ENCODE peak calls at places on chromosomes 5 and 9, in four cellular contexts. Y is colonic mucosa, E is fibroblast of lung, V is GM23248. H is an unnamed sample.

GRCh38 chr5:150441813-150442698 is 7.5 kb downstream of the RPS14 start:
- DNase-seq in E (peak; percentile 25), Y (no peak), V (peak; percentile 20), H (no peak)

GRCh38 chr5:67221487-67222242 is 25.1 kb upstream of the CD180 start:
- DNase-seq in V (no peak), E (no peak), Y (no peak), H (no peak)

GRCh38 chr5:163347671-163348070 is 89.7 kb upstream of the CCNG1 start:
- DNase-seq in Y (peak; percentile 72), V (peak; percentile 64), E (peak; percentile 34), H (peak; percentile 1)

GRCh38 chr5:119515192-119515591 is 62.9 kb downstream of the HSD17B4 start:
- DNase-seq in E (peak; percentile 52), V (peak; percentile 51), Y (no peak), H (no peak)

GRCh38 chr5:159056201-159056600 is 43.5 kb downstream of the EBF1 start:
- DNase-seq in E (no peak), Y (no peak), V (no peak), H (no peak)

GRCh38 chr5:171442287-171443042 is 23.0 kb downstream of the FGF18 start:
- DNase-seq in E (peak; percentile 65), V (no peak), Y (no peak), H (no peak)

GRCh38 chr5:4000960-4001359 is 405.3 kb downstream of the IRX1 start:
- DNase-seq in Y (no peak), V (no peak), E (no peak), H (no peak)

GRCh38 chr9:114431770-114432169 is 44.0 kb upstream of the AKNA start:
- DNase-seq in E (no peak), V (no peak), Y (no peak), H (no peak)

GRCh38 chr5:98368141-98368540 is 405.3 kb upstream of the RGMB start:
- DNase-seq in Y (no peak), V (no peak), E (peak; percentile 3), H (no peak)

GRCh38 chr9:70901741-70902140 is 219.7 kb downstream of the TRPM3 start:
- DNase-seq in V (no peak), E (peak; percentile 23), Y (no peak), H (no peak)

GRCh38 chr5:123708074-123708806 is 196.3 kb downstream of the CSNK1G3 start:
- DNase-seq in V (peak; percentile 84), E (peak; percentile 91), Y (no peak), H (no peak)

GRCh38 chr5:943874-944620 is 51.4 kb downstream of the TRIP13 start:
- DNase-seq in V (no peak), E (no peak), Y (no peak), H (no peak)

GRCh38 chr9:137757613-137758029 is 120.0 kb upstream of the CACNA1B start:
- DNase-seq in Y (no peak), V (peak; percentile 80), E (peak; percentile 86), H (no peak)

GRCh38 chr5:65034029-65034781 is 265.5 kb downstream of the CWC27 start:
- DNase-seq in V (peak; percentile 28), E (no peak), Y (no peak), H (no peak)

GRCh38 chr5:91381774-91382492 is 1.2 kb downstream of the ARRDC3 start:
- DNase-seq in Y (peak; percentile 91), E (peak; percentile 86), V (peak; percentile 95), H (peak; percentile 81)

GRCh38 chr5:56514246-56514645 is 281.1 kb upstream of the ANKRD55 start:
- DNase-seq in E (peak; percentile 4), Y (no peak), V (no peak), H (no peak)

GRCh38 chr5:11869203-11869602 is 35.0 kb downstream of the CTNND2 start:
- DNase-seq in V (no peak), Y (no peak), E (no peak), H (no peak)

GRCh38 chr5:135979510-135979909 is 24.7 kb upstream of the LECT2 start:
- DNase-seq in V (peak; percentile 78), E (peak; percentile 82), Y (no peak), H (no peak)

GRCh38 chr5:85278193-85278592 is 893.5 kb upstream of the EDIL3 start:
- DNase-seq in Y (no peak), V (no peak), E (no peak), H (no peak)

GRCh38 chr9:136685792-136686533 is 1.3 kb downstream of the AGPAT2 start:
- DNase-seq in V (peak; percentile 58), Y (no peak), E (no peak), H (no peak)

GRCh38 chr9:79432485-79432884 is 139.3 kb upstream of the TLE4 start:
- DNase-seq in Y (no peak), E (no peak), V (no peak), H (no peak)

GRCh38 chr5:33888582-33888981 is 3.2 kb downstream of the ADAMTS12 start:
- DNase-seq in E (peak; percentile 60), Y (no peak), V (peak; percentile 62), H (no peak)

GRCh38 chr9:125758986-125759811 is 12.0 kb downstream of the PBX3 start:
- DNase-seq in E (peak; percentile 25), V (peak; percentile 68), Y (no peak), H (no peak)

GRCh38 chr5:176952531-176953193 is 53.5 kb upstream of the HK3 start:
- DNase-seq in Y (no peak), V (no peak), E (no peak), H (no peak)

GRCh38 chr5:134579284-134579771 is 53.3 kb downstream of the SAR1B start:
- DNase-seq in Y (no peak), E (no peak), V (no peak), H (no peak)

GRCh38 chr5:155260798-155261197 is 247.2 kb downstream of the KIF4B start:
- DNase-seq in Y (no peak), V (no peak), E (no peak), H (no peak)

GRCh38 chr9:28031521-28032177 is 458.4 kb upstream of the C9orf72 start:
- DNase-seq in E (peak; percentile 0), Y (no peak), V (no peak), H (no peak)

GRCh38 chr5:39169081-39169480 is 50.3 kb downstream of the FYB1 start:
- DNase-seq in Y (no peak), V (peak; percentile 75), E (peak; percentile 70), H (no peak)

GRCh38 chr5:154713615-154714125 is 41.5 kb upstream of the LARP1 start:
- DNase-seq in E (no peak), V (no peak), Y (peak; percentile 47), H (no peak)

GRCh38 chr9:76531231-76531775 is 72.3 kb downstream of the GCNT1 start:
- DNase-seq in V (no peak), E (no peak), Y (no peak), H (no peak)

GRCh38 chr5:158496624-158497023 is 603.1 kb downstream of the EBF1 start:
- DNase-seq in V (no peak), Y (no peak), E (no peak), H (no peak)

GRCh38 chr5:132483101-132483500 is 7.5 kb downstream of the IRF1 start:
- DNase-seq in E (no peak), Y (no peak), V (no peak), H (no peak)

GRCh38 chr5:124649548-124650501 is 96.6 kb downstream of the ZNF608 start:
- DNase-seq in V (peak; percentile 77), E (peak; percentile 97), Y (peak; percentile 82), H (no peak)

GRCh38 chr9:118109542-118109941 is 405.3 kb downstream of the TLR4 start:
- DNase-seq in E (no peak), Y (no peak), V (no peak), H (no peak)

GRCh38 chr9:109245300-109245897 is 75.5 kb downstream of the EPB41L4B start:
- DNase-seq in E (no peak), Y (no peak), V (no peak), H (no peak)

GRCh38 chr9:124602632-124603031 is 95.4 kb upstream of the NR5A1 start:
- DNase-seq in E (no peak), V (no peak), Y (no peak), H (no peak)

GRCh38 chr9:111399772-111400563 is 69.9 kb upstream of the OR2K2 start:
- DNase-seq in E (no peak), V (peak; percentile 26), Y (peak; percentile 47), H (peak; percentile 32)

GRCh38 chr5:160262151-160262550 is 32.8 kb downstream of the FABP6 start:
- DNase-seq in V (no peak), Y (no peak), E (no peak), H (no peak)

GRCh38 chr5:142977363-142978051 is 207.3 kb downstream of the ARHGAP26 start:
- DNase-seq in V (peak; percentile 85), E (peak; percentile 97), Y (no peak), H (no peak)

DNA sequence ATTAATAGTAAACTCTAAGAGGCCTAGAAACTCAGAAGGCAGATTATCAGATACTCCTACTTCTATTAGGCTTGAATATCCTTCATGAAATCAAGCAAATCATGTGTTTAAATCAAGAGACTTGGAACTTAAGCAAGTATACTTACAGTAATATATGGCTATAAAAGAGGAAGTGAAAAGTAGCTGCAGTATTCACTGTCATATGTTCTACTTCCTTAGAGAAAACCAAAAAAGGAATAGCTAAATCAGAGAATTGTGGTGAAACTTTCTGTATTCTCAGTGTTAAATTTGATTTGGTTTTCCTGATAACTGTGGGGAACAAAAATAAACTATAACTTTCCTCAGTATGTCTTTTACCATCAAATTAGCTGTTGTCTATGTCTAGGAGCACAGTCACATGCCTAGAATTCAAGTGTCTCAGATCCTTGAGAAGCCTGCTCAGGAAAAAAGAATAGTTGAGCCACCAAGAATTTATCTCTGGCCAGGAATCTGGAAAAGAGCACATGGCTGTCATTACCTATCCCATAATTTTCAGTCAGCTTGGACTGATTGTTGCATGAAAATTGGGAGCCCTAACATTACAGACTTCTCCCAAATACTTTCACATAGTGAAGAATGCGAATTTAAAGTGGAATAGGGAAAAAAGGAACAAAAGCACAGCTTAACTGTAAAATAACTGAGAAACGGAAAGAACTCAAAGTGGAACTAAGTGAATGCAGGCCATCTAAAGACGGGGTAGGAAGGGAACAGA is 1.7 kb downstream of the FKBP15 start:
- DNase-seq in E (no peak), Y (no peak), V (no peak), H (no peak)
- H3K4me3 ChIP-seq in E (no peak overlapping the region), Y (no peak overlapping the region), V (peak overlapping the region; percentile 97), H (no peak overlapping the region)

GRCh38 chr9:99894826-99895225 is 11.6 kb upstream of the STX17 start:
- DNase-seq in E (no peak), V (no peak), Y (no peak), H (no peak)
- H3K9ac ChIP-seq in E (no peak overlapping the region), V (no peak overlapping the region), Y (no peak overlapping the region), H (no peak overlapping the region)

GRCh38 chr5:7762267-7762666 is 88.7 kb downstream of the CFAP90 start:
- DNase-seq in E (no peak), V (no peak), Y (no peak), H (no peak)
- H3K4me3 ChIP-seq in E (no peak overlapping the region), V (no peak overlapping the region), Y (no peak overlapping the region), H (no peak overlapping the region)

DNA sequence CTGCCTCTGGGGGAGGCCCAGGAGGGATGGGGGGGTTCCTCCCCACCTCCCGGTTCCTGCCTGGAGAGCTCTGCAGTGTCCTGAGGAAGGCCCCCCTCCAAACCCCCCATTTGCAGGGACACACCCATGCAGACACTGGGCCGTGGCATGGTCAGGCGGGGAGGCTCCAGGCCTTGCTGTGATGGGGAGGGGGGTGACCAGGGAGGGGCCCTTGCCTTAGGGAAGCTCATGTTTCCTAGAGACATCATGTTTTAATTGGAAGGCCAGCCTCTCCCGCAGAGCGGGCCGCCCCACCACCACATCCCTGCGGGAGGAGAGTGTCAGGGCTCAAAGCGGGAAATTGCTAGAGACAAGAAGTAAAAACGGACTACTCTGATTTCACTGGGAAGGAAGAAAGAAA is 12.0 kb downstream of the PRRX2 start:
- DNase-seq in E (no peak), V (no peak), Y (no peak), H (no peak)
- H3K9ac ChIP-seq in E (no peak overlapping the region), V (peak overlapping the region; percentile 71), Y (no peak overlapping the region), H (no peak overlapping the region)